ENCODE peak calls at places on chromosomes 4 and X, in four cellular contexts. E, S, M and B are unnamed samples.
A peak's percentile ranks its signal among the peaks of the same experiment; 100 is the strongest.

GRCh38 chr4:66558651-66559050 is 888.4 kb upstream of the EPHA5 start:
- DNase-seq in E (no peak), S (no peak), M (no peak), B (no peak)

GRCh38 chr4:150714462-150715438 is 132.8 kb downstream of the MAB21L2 start:
- DNase-seq in E (no peak), S (no peak), M (no peak), B (no peak)

GRCh38 chr4:132605551-132605950 is 543.5 kb upstream of the PCDH10 start:
- DNase-seq in E (no peak), S (no peak), M (no peak), B (no peak)

GRCh38 chr4:176261481-176261880 is 7.5 kb downstream of the ASB5 start:
- DNase-seq in E (no peak), S (peak; percentile 80), M (no peak), B (no peak)

GRCh38 chr4:147198411-147199051 is 252.9 kb upstream of the TTC29 start:
- DNase-seq in E (no peak), S (peak; percentile 41), M (no peak), B (no peak)

GRCh38 chrX:130079824-130080406 is 30.4 kb downstream of the ELF4 start:
- DNase-seq in E (peak; percentile 67), S (peak; percentile 75), M (peak; percentile 45), B (peak; percentile 49)

GRCh38 chr4:15149234-15149841 is 147.1 kb downstream of the CPEB2 start:
- DNase-seq in E (no peak), S (peak; percentile 35), M (no peak), B (no peak)

GRCh38 chr4:45621926-45622325 is 501.9 kb downstream of the GABRG1 start:
- DNase-seq in E (no peak), S (no peak), M (peak; percentile 2), B (peak; percentile 39)

GRCh38 chr4:16238304-16238703 is 12.0 kb upstream of the TAPT1 start:
- DNase-seq in E (no peak), S (no peak), M (peak; percentile 27), B (no peak)

GRCh38 chrX:55004231-55004630 is 4.1 kb downstream of the APEX2 start:
- DNase-seq in E (no peak), S (no peak), M (no peak), B (no peak)

GRCh38 chr4:35918491-35918977 is 325.8 kb downstream of the ARAP2 start:
- DNase-seq in E (no peak), S (no peak), M (no peak), B (no peak)

GRCh38 chr4:156476359-156476758 is 495.2 kb downstream of the PDGFC start:
- DNase-seq in E (no peak), S (peak; percentile 98), M (peak; percentile 94), B (peak; percentile 81)

GRCh38 chr4:164937576-164938270 is 39.7 kb downstream of the TRIM61 start:
- DNase-seq in E (no peak), S (peak; percentile 18), M (peak; percentile 22), B (no peak)

GRCh38 chr4:159563257-159563656 is 460.4 kb downstream of the RAPGEF2 start:
- DNase-seq in E (no peak), S (no peak), M (no peak), B (no peak)
- H3K27ac ChIP-seq in E (peak overlapping the region; percentile 42), S (no peak overlapping the region), M (no peak overlapping the region), B (no peak overlapping the region)

GRCh38 chrX:103644125-103644524 is 15.3 kb downstream of the TCEAL1 start:
- DNase-seq in E (no peak), S (no peak), M (no peak), B (no peak)
- TF ChIP-seq CTCF in E (no peak), S (no peak), M (no peak), B (no peak)

GRCh38 chr4:184255917-184256642 is 38.4 kb upstream of the ENPP6 start:
- DNase-seq in E (no peak), S (no peak), M (no peak), B (no peak)
- H3K27ac ChIP-seq in E (no peak overlapping the region), S (no peak overlapping the region), M (no peak overlapping the region), B (no peak overlapping the region)

DNA sequence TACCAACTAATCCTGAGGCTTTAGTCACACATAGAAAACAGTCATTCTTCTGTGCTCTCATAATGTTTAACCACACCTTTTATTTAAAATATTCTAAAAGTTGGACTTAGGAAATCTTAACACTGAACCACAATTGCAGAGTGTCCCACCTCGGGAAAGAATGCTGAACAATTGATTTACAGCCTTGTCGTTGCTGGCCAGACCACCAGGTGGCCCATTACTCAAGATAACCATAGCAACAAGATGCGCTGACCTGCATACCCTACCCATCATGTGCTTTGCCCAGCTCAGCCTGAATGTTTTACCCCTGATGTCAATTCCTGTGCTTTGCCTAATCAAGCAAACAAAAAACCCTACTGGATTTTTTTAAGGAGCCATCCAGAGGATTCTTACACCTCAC is 100.7 kb downstream of the ARSJ start:
- DNase-seq in E (no peak), S (peak; percentile 57), M (peak; percentile 28), B (no peak)
- TF ChIP-seq CTCF in E (no peak), S (no peak), M (peak; percentile 58), B (no peak)

GRCh38 chrX:19107035-19107434 is 15.2 kb downstream of the ADGRG2 start:
- DNase-seq in E (no peak), S (no peak), M (no peak), B (no peak)
- H3K27ac ChIP-seq in E (no peak overlapping the region), S (no peak overlapping the region), M (no peak overlapping the region), B (no peak overlapping the region)

GRCh38 chr4:33067221-33067620 is 2347.1 kb downstream of the PCDH7 start:
- DNase-seq in E (no peak), S (peak; percentile 18), M (no peak), B (no peak)
- TF ChIP-seq CTCF in E (no peak), S (no peak), M (no peak), B (no peak)

DNA sequence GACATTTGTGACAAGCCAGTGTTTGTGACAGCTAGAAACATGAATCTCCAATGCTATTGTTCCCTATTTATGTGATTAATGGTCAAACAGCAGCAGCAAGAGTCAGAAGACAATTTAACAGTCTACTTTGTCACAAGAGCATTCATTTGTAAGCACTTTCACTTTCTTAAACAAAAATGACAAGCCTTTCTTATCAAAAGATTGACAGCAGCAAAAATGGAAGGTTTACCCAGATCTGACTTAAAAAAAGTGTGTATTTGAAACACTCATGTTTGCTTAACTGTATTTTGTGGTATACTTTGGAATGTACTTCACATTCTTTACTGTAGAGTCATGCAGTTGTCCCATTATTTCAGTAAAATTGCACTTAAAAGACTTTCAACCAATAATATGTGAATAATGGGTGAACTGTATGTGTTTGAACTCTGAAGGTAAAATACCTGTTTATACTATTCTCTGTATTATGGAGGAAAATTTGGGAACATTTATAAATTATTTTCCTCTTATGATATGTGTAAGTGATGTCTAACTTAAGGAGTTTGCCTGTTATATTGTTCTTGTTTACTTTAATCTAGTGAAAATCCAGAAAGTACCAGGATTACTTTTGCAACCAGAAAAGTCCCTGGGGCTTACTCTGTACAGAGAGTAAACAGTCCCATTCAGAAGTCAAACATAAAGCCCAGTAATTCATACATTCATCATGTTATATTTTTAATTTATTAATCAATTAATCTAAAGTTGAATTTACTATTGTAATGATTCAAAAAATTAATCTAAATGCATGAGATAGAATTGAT is 314.9 kb upstream of the TRAM1L1 start:
- DNase-seq in E (no peak), S (peak; percentile 77), M (peak; percentile 35), B (peak; percentile 43)
- H3K27ac ChIP-seq in E (no peak overlapping the region), S (no peak overlapping the region), M (peak overlapping the region; percentile 63), B (no peak overlapping the region)

GRCh38 chrX:46903458-46904242 is 8.6 kb upstream of the JADE3 start:
- DNase-seq in E (peak; percentile 81), S (peak; percentile 70), M (peak; percentile 58), B (peak; percentile 66)
- TF ChIP-seq CTCF in E (peak; percentile 44), S (peak; percentile 55), M (peak; percentile 75), B (peak; percentile 74)